ENCODE peak calls at places on chromosomes 5 and 9, in nine cellular contexts. One of them, this sample, is unnamed.

GRCh38 chr5:114362977-114363721 is 1.3 kb downstream of the KCNN2 start:
- DNase-seq in PC-3: no peak
- DNase-seq in hepatocyte: peak
- DNase-seq in SK-N-SH: peak
- DNase-seq in OCI-LY7: no peak
- DNase-seq in MM.1S: no peak
- DNase-seq in HCT116: no peak
- DNase-seq in GM23248: no peak
- DNase-seq in neural progenitor cell: peak
- DNase-seq in this sample: peak

GRCh38 chr9:86775718-86776117 is 171.6 kb downstream of the GAS1 start:
- DNase-seq in PC-3: no peak
- DNase-seq in hepatocyte: no peak
- DNase-seq in SK-N-SH: no peak
- DNase-seq in OCI-LY7: no peak
- DNase-seq in MM.1S: no peak
- DNase-seq in HCT116: no peak
- DNase-seq in GM23248: no peak
- DNase-seq in neural progenitor cell: no peak
- DNase-seq in this sample: no peak

GRCh38 chr9:61667559-61668121 is 477.8 kb downstream of the SPATA31A7 start:
- DNase-seq in PC-3: no peak
- DNase-seq in hepatocyte: no peak
- DNase-seq in SK-N-SH: no peak
- DNase-seq in OCI-LY7: no peak
- DNase-seq in MM.1S: no peak
- DNase-seq in HCT116: no peak
- DNase-seq in GM23248: no peak
- DNase-seq in neural progenitor cell: no peak
- DNase-seq in this sample: no peak

GRCh38 chr5:446066-446725 is 3.2 kb downstream of the EXOC3 start:
- DNase-seq in PC-3: no peak
- DNase-seq in hepatocyte: no peak
- DNase-seq in SK-N-SH: no peak
- DNase-seq in OCI-LY7: no peak
- DNase-seq in MM.1S: no peak
- DNase-seq in HCT116: no peak
- DNase-seq in GM23248: no peak
- DNase-seq in neural progenitor cell: no peak
- DNase-seq in this sample: no peak

GRCh38 chr5:151086905-151087360 is 6.1 kb upstream of the TNIP1 start:
- DNase-seq in PC-3: no peak
- DNase-seq in hepatocyte: peak
- DNase-seq in SK-N-SH: no peak
- DNase-seq in OCI-LY7: peak
- DNase-seq in MM.1S: peak
- DNase-seq in HCT116: no peak
- DNase-seq in GM23248: no peak
- DNase-seq in neural progenitor cell: no peak
- DNase-seq in this sample: no peak

GRCh38 chr5:151895660-151896040 is 29.0 kb downstream of the GLRA1 start:
- DNase-seq in PC-3: no peak
- DNase-seq in hepatocyte: no peak
- DNase-seq in SK-N-SH: no peak
- DNase-seq in OCI-LY7: no peak
- DNase-seq in MM.1S: no peak
- DNase-seq in HCT116: no peak
- DNase-seq in GM23248: peak
- DNase-seq in neural progenitor cell: no peak
- DNase-seq in this sample: no peak

GRCh38 chr5:88058625-88059024 is 210.0 kb downstream of the TMEM161B start:
- DNase-seq in PC-3: peak
- DNase-seq in hepatocyte: no peak
- DNase-seq in SK-N-SH: no peak
- DNase-seq in OCI-LY7: no peak
- DNase-seq in MM.1S: no peak
- DNase-seq in HCT116: no peak
- DNase-seq in GM23248: no peak
- DNase-seq in neural progenitor cell: no peak
- DNase-seq in this sample: no peak

GRCh38 chr5:175214152-175214551 is 229.8 kb downstream of the DRD1 start:
- DNase-seq in PC-3: peak
- DNase-seq in hepatocyte: peak
- DNase-seq in SK-N-SH: no peak
- DNase-seq in OCI-LY7: no peak
- DNase-seq in MM.1S: no peak
- DNase-seq in HCT116: peak
- DNase-seq in GM23248: peak
- DNase-seq in neural progenitor cell: no peak
- DNase-seq in this sample: no peak

GRCh38 chr5:167835146-167835545 is 456.3 kb upstream of the WWC1 start:
- DNase-seq in PC-3: no peak
- DNase-seq in hepatocyte: no peak
- DNase-seq in SK-N-SH: no peak
- DNase-seq in OCI-LY7: no peak
- DNase-seq in MM.1S: no peak
- DNase-seq in HCT116: no peak
- DNase-seq in GM23248: peak
- DNase-seq in neural progenitor cell: peak
- DNase-seq in this sample: no peak

GRCh38 chr5:65721050-65721774 is 697 bp downstream of the SGTB start:
- DNase-seq in PC-3: peak
- DNase-seq in hepatocyte: peak
- DNase-seq in SK-N-SH: peak
- DNase-seq in OCI-LY7: peak
- DNase-seq in MM.1S: no peak
- DNase-seq in HCT116: no peak
- DNase-seq in GM23248: peak
- DNase-seq in neural progenitor cell: peak
- DNase-seq in this sample: peak

GRCh38 chr9:88342246-88342645 is 46.0 kb upstream of the SPIN1 start:
- DNase-seq in PC-3: no peak
- DNase-seq in hepatocyte: no peak
- DNase-seq in SK-N-SH: no peak
- DNase-seq in OCI-LY7: no peak
- DNase-seq in MM.1S: no peak
- DNase-seq in HCT116: no peak
- DNase-seq in GM23248: peak
- DNase-seq in neural progenitor cell: no peak
- DNase-seq in this sample: no peak

GRCh38 chr9:36935332-36935731 is 98.7 kb downstream of the PAX5 start:
- DNase-seq in PC-3: no peak
- DNase-seq in hepatocyte: no peak
- DNase-seq in SK-N-SH: no peak
- DNase-seq in OCI-LY7: no peak
- DNase-seq in MM.1S: no peak
- DNase-seq in HCT116: no peak
- DNase-seq in GM23248: no peak
- DNase-seq in neural progenitor cell: no peak
- DNase-seq in this sample: no peak

GRCh38 chr9:87479801-87480201 is 17.9 kb upstream of the DAPK1 start:
- DNase-seq in PC-3: no peak
- DNase-seq in hepatocyte: peak
- DNase-seq in SK-N-SH: no peak
- DNase-seq in OCI-LY7: peak
- DNase-seq in MM.1S: peak
- DNase-seq in HCT116: no peak
- DNase-seq in GM23248: no peak
- DNase-seq in neural progenitor cell: no peak
- DNase-seq in this sample: no peak

GRCh38 chr9:123425261-123425821 is 69.3 kb downstream of the CRB2 start:
- DNase-seq in PC-3: no peak
- DNase-seq in hepatocyte: no peak
- DNase-seq in SK-N-SH: no peak
- DNase-seq in OCI-LY7: no peak
- DNase-seq in MM.1S: no peak
- DNase-seq in HCT116: no peak
- DNase-seq in GM23248: no peak
- DNase-seq in neural progenitor cell: peak
- DNase-seq in this sample: no peak

GRCh38 chr9:70481471-70481870 is 67.0 kb upstream of the KLF9 start:
- DNase-seq in PC-3: no peak
- DNase-seq in hepatocyte: no peak
- DNase-seq in SK-N-SH: no peak
- DNase-seq in OCI-LY7: no peak
- DNase-seq in MM.1S: no peak
- DNase-seq in HCT116: no peak
- DNase-seq in GM23248: peak
- DNase-seq in neural progenitor cell: no peak
- DNase-seq in this sample: no peak

GRCh38 chr9:86222667-86223066 is 36.8 kb downstream of the C9orf153 start:
- DNase-seq in PC-3: no peak
- DNase-seq in hepatocyte: no peak
- DNase-seq in SK-N-SH: no peak
- DNase-seq in OCI-LY7: no peak
- DNase-seq in MM.1S: no peak
- DNase-seq in HCT116: no peak
- DNase-seq in GM23248: no peak
- DNase-seq in neural progenitor cell: no peak
- DNase-seq in this sample: no peak

GRCh38 chr5:138370537-138370936 is 18.1 kb downstream of the KDM3B start:
- DNase-seq in PC-3: no peak
- DNase-seq in hepatocyte: no peak
- DNase-seq in SK-N-SH: no peak
- DNase-seq in OCI-LY7: no peak
- DNase-seq in MM.1S: no peak
- DNase-seq in HCT116: no peak
- DNase-seq in GM23248: peak
- DNase-seq in neural progenitor cell: no peak
- DNase-seq in this sample: no peak

GRCh38 chr5:159962214-159962613 is 45.9 kb downstream of the ADRA1B start:
- DNase-seq in PC-3: no peak
- DNase-seq in hepatocyte: no peak
- DNase-seq in SK-N-SH: no peak
- DNase-seq in OCI-LY7: no peak
- DNase-seq in MM.1S: peak
- DNase-seq in HCT116: no peak
- DNase-seq in GM23248: no peak
- DNase-seq in neural progenitor cell: no peak
- DNase-seq in this sample: no peak

GRCh38 chr5:147520450-147520849 is 10.6 kb upstream of the DPYSL3 start:
- DNase-seq in PC-3: peak
- DNase-seq in hepatocyte: peak
- DNase-seq in SK-N-SH: no peak
- DNase-seq in OCI-LY7: no peak
- DNase-seq in MM.1S: no peak
- DNase-seq in HCT116: no peak
- DNase-seq in GM23248: peak
- DNase-seq in neural progenitor cell: peak
- DNase-seq in this sample: peak

DNA sequence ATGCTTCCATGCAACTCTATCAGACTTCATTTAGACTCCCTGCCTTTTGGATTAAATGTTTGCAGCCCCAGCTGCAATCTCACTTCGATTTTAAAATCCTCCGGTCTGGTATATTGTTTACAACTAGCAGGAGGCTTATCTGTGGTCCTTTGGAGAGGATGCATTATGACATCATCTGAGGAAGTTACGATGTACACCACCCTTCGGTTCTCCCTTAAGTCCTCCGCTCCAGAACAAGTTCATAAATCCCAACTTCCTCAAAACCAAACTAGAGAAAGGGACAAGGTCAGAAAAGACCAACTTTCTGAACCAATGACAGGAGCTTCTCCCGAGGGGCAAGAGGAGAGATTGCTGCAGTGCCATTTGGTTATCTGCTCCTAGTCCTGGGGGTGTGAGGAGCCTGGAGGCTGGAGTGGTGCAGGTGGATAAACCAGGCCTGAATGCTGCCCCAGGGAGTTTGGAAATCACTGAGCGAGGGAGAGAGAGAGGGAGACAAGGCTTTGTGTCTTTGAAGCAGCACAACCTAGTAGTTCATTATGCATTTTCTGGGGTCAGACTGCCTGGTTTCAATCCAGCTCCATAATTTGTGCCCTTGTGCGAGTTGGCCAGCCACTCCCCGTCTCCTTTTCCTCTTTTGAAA is 313.8 kb downstream of the TLE1 start:
- DNase-seq in PC-3: no peak
- DNase-seq in hepatocyte: no peak
- DNase-seq in SK-N-SH: no peak
- DNase-seq in OCI-LY7: no peak
- DNase-seq in MM.1S: no peak
- DNase-seq in HCT116: no peak
- DNase-seq in GM23248: no peak
- DNase-seq in neural progenitor cell: no peak
- DNase-seq in this sample: no peak
- TF ChIP-seq EZH2phosphoT487 in PC-3: no peak
- TF ChIP-seq EZH2phosphoT487 in hepatocyte: no peak
- TF ChIP-seq EZH2phosphoT487 in SK-N-SH: no peak
- TF ChIP-seq EZH2phosphoT487 in OCI-LY7: no peak
- TF ChIP-seq EZH2phosphoT487 in MM.1S: no peak
- TF ChIP-seq EZH2phosphoT487 in HCT116: no peak
- TF ChIP-seq EZH2phosphoT487 in GM23248: no peak
- TF ChIP-seq EZH2phosphoT487 in neural progenitor cell: no peak
- TF ChIP-seq EZH2phosphoT487 in this sample: no peak

GRCh38 chr5:142296914-142297417 is 27.9 kb downstream of the SPRY4 start:
- DNase-seq in PC-3: peak
- DNase-seq in hepatocyte: no peak
- DNase-seq in SK-N-SH: no peak
- DNase-seq in OCI-LY7: no peak
- DNase-seq in MM.1S: no peak
- DNase-seq in HCT116: no peak
- DNase-seq in GM23248: peak
- DNase-seq in neural progenitor cell: no peak
- DNase-seq in this sample: no peak
- TF ChIP-seq EZH2phosphoT487 in PC-3: no peak
- TF ChIP-seq EZH2phosphoT487 in hepatocyte: no peak
- TF ChIP-seq EZH2phosphoT487 in SK-N-SH: no peak
- TF ChIP-seq EZH2phosphoT487 in OCI-LY7: no peak
- TF ChIP-seq EZH2phosphoT487 in MM.1S: no peak
- TF ChIP-seq EZH2phosphoT487 in HCT116: no peak
- TF ChIP-seq EZH2phosphoT487 in GM23248: no peak
- TF ChIP-seq EZH2phosphoT487 in neural progenitor cell: no peak
- TF ChIP-seq EZH2phosphoT487 in this sample: no peak

DNA sequence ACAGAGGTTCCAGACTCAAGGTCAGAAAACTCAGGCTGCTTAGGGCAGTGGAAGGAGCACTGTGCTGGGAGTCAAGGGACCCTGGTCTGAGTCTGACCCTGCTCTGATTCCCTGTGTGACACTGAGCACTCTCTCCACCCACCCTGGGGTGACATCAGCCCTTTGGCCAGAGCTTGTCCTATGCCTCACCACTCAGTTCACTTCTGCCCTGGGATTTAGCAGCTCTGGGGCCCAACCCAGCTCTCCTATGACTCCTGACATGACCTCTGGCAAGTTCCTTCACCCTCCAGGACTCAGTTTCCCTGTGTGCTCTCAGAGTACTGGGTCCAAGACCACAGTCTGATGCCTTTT is 63.9 kb downstream of the FAM114A2 start:
- DNase-seq in PC-3: no peak
- DNase-seq in hepatocyte: no peak
- DNase-seq in SK-N-SH: no peak
- DNase-seq in OCI-LY7: no peak
- DNase-seq in MM.1S: no peak
- DNase-seq in HCT116: no peak
- DNase-seq in GM23248: peak
- DNase-seq in neural progenitor cell: no peak
- DNase-seq in this sample: no peak
- TF ChIP-seq EZH2phosphoT487 in PC-3: no peak
- TF ChIP-seq EZH2phosphoT487 in hepatocyte: no peak
- TF ChIP-seq EZH2phosphoT487 in SK-N-SH: no peak
- TF ChIP-seq EZH2phosphoT487 in OCI-LY7: no peak
- TF ChIP-seq EZH2phosphoT487 in MM.1S: no peak
- TF ChIP-seq EZH2phosphoT487 in HCT116: no peak
- TF ChIP-seq EZH2phosphoT487 in GM23248: no peak
- TF ChIP-seq EZH2phosphoT487 in neural progenitor cell: no peak
- TF ChIP-seq EZH2phosphoT487 in this sample: no peak

GRCh38 chr9:2227468-2227867 is 212.3 kb downstream of the SMARCA2 start:
- DNase-seq in PC-3: no peak
- DNase-seq in hepatocyte: no peak
- DNase-seq in SK-N-SH: no peak
- DNase-seq in OCI-LY7: no peak
- DNase-seq in MM.1S: no peak
- DNase-seq in HCT116: no peak
- DNase-seq in GM23248: peak
- DNase-seq in neural progenitor cell: no peak
- DNase-seq in this sample: peak
- TF ChIP-seq EZH2phosphoT487 in PC-3: no peak
- TF ChIP-seq EZH2phosphoT487 in hepatocyte: no peak
- TF ChIP-seq EZH2phosphoT487 in SK-N-SH: no peak
- TF ChIP-seq EZH2phosphoT487 in OCI-LY7: no peak
- TF ChIP-seq EZH2phosphoT487 in MM.1S: no peak
- TF ChIP-seq EZH2phosphoT487 in HCT116: no peak
- TF ChIP-seq EZH2phosphoT487 in GM23248: no peak
- TF ChIP-seq EZH2phosphoT487 in neural progenitor cell: no peak
- TF ChIP-seq EZH2phosphoT487 in this sample: no peak

This sample was measured in GM23338.